ENCODE peak calls at places on chromosomes 2 and 18, in seven cellular contexts. One of them, this sample, is unnamed.

GRCh38 chr2:241216211-241216761 is 27.8 kb downstream of the ANO7 start:
- DNase-seq in heart left ventricle: no peak
- DNase-seq in thoracic aorta: no peak
- DNase-seq in right cardiac atrium: peak
- DNase-seq in pancreas: peak
- DNase-seq in lower leg skin: no peak
- DNase-seq in neural progenitor cell: peak
- DNase-seq in this sample: no peak

GRCh38 chr18:75130591-75131274 is 78.2 kb downstream of the PTGR3 start:
- DNase-seq in heart left ventricle: no peak
- DNase-seq in thoracic aorta: no peak
- DNase-seq in right cardiac atrium: no peak
- DNase-seq in pancreas: no peak
- DNase-seq in lower leg skin: peak
- DNase-seq in neural progenitor cell: peak
- DNase-seq in this sample: no peak

GRCh38 chr2:191947235-191947634 is 100.3 kb upstream of the CAVIN2 start:
- DNase-seq in heart left ventricle: no peak
- DNase-seq in thoracic aorta: no peak
- DNase-seq in right cardiac atrium: peak
- DNase-seq in pancreas: no peak
- DNase-seq in lower leg skin: no peak
- DNase-seq in neural progenitor cell: no peak
- DNase-seq in this sample: no peak

GRCh38 chr2:56483081-56483480 is 299.3 kb downstream of the CCDC85A start:
- DNase-seq in heart left ventricle: no peak
- DNase-seq in thoracic aorta: no peak
- DNase-seq in right cardiac atrium: no peak
- DNase-seq in pancreas: no peak
- DNase-seq in lower leg skin: no peak
- DNase-seq in neural progenitor cell: no peak
- DNase-seq in this sample: no peak

GRCh38 chr2:113755690-113756063 is 765 bp downstream of the SLC35F5 start:
- DNase-seq in heart left ventricle: no peak
- DNase-seq in thoracic aorta: no peak
- DNase-seq in right cardiac atrium: no peak
- DNase-seq in pancreas: no peak
- DNase-seq in lower leg skin: no peak
- DNase-seq in neural progenitor cell: peak
- DNase-seq in this sample: no peak

GRCh38 chr2:226644342-226644957 is 155.2 kb downstream of the IRS1 start:
- DNase-seq in heart left ventricle: peak
- DNase-seq in thoracic aorta: no peak
- DNase-seq in right cardiac atrium: peak
- DNase-seq in pancreas: no peak
- DNase-seq in lower leg skin: no peak
- DNase-seq in neural progenitor cell: no peak
- DNase-seq in this sample: no peak

GRCh38 chr18:67926929-67927864 is 410.7 kb upstream of the DSEL start:
- DNase-seq in heart left ventricle: no peak
- DNase-seq in thoracic aorta: no peak
- DNase-seq in right cardiac atrium: no peak
- DNase-seq in pancreas: no peak
- DNase-seq in lower leg skin: no peak
- DNase-seq in neural progenitor cell: no peak
- DNase-seq in this sample: no peak

GRCh38 chr2:129469389-129469788 is 510.1 kb upstream of the RAB6C start:
- DNase-seq in heart left ventricle: no peak
- DNase-seq in thoracic aorta: no peak
- DNase-seq in right cardiac atrium: no peak
- DNase-seq in pancreas: no peak
- DNase-seq in lower leg skin: no peak
- DNase-seq in neural progenitor cell: no peak
- DNase-seq in this sample: no peak

GRCh38 chr2:20449501-20450200 is 2.8 kb downstream of the RHOB start:
- DNase-seq in heart left ventricle: no peak
- DNase-seq in thoracic aorta: no peak
- DNase-seq in right cardiac atrium: no peak
- DNase-seq in pancreas: no peak
- DNase-seq in lower leg skin: no peak
- DNase-seq in neural progenitor cell: no peak
- DNase-seq in this sample: no peak

GRCh38 chr2:177900091-177900490 is 172.5 kb downstream of the PDE11A start:
- DNase-seq in heart left ventricle: no peak
- DNase-seq in thoracic aorta: no peak
- DNase-seq in right cardiac atrium: no peak
- DNase-seq in pancreas: no peak
- DNase-seq in lower leg skin: no peak
- DNase-seq in neural progenitor cell: no peak
- DNase-seq in this sample: peak

GRCh38 chr18:33573193-33573592 is 4.8 kb upstream of the ASXL3 start:
- DNase-seq in heart left ventricle: no peak
- DNase-seq in thoracic aorta: no peak
- DNase-seq in right cardiac atrium: no peak
- DNase-seq in pancreas: no peak
- DNase-seq in lower leg skin: no peak
- DNase-seq in neural progenitor cell: no peak
- DNase-seq in this sample: no peak
- H3K4me3 ChIP-seq in heart left ventricle: no peak
- H3K4me3 ChIP-seq in thoracic aorta: no peak
- H3K4me3 ChIP-seq in right cardiac atrium: no peak
- H3K4me3 ChIP-seq in pancreas: no peak
- H3K4me3 ChIP-seq in lower leg skin: no peak
- H3K4me3 ChIP-seq in neural progenitor cell: no peak
- H3K4me3 ChIP-seq in this sample: no peak

DNA sequence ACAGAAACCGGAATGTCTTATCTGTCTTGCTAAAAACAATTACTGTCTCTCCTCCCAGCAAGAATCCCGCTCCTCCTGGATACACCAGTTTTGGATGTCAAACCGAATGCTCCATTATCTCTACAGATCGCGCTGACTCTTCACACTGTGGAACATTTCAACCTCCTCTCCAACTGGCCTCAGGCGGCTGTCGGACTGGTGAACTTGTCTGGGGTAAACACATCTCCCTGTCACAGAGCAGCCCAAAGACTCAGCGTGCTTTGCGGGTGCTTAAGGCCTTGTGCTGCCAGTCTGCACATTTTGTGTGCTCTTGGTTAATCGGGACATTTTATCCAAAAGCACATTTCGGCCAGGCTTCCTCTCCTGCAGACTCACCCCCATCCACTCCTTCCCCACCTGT is 173.1 kb downstream of the ICOS start:
- DNase-seq in heart left ventricle: no peak
- DNase-seq in thoracic aorta: no peak
- DNase-seq in right cardiac atrium: peak
- DNase-seq in pancreas: no peak
- DNase-seq in lower leg skin: no peak
- DNase-seq in neural progenitor cell: no peak
- DNase-seq in this sample: no peak
- H3K4me3 ChIP-seq in heart left ventricle: no peak
- H3K4me3 ChIP-seq in thoracic aorta: no peak
- H3K4me3 ChIP-seq in right cardiac atrium: no peak
- H3K4me3 ChIP-seq in pancreas: no peak
- H3K4me3 ChIP-seq in lower leg skin: no peak
- H3K4me3 ChIP-seq in neural progenitor cell: no peak
- H3K4me3 ChIP-seq in this sample: no peak

GRCh38 chr2:68737717-68738116 is 3.1 kb downstream of the ARHGAP25 start:
- DNase-seq in heart left ventricle: no peak
- DNase-seq in thoracic aorta: no peak
- DNase-seq in right cardiac atrium: no peak
- DNase-seq in pancreas: no peak
- DNase-seq in lower leg skin: no peak
- DNase-seq in neural progenitor cell: no peak
- DNase-seq in this sample: no peak
- H3K4me3 ChIP-seq in heart left ventricle: no peak
- H3K4me3 ChIP-seq in thoracic aorta: peak
- H3K4me3 ChIP-seq in right cardiac atrium: no peak
- H3K4me3 ChIP-seq in pancreas: peak
- H3K4me3 ChIP-seq in lower leg skin: no peak
- H3K4me3 ChIP-seq in neural progenitor cell: no peak
- H3K4me3 ChIP-seq in this sample: no peak

GRCh38 chr18:11516988-11517630 is 92.3 kb upstream of the SLC35G4 start:
- DNase-seq in heart left ventricle: no peak
- DNase-seq in thoracic aorta: no peak
- DNase-seq in right cardiac atrium: peak
- DNase-seq in pancreas: no peak
- DNase-seq in lower leg skin: no peak
- DNase-seq in neural progenitor cell: no peak
- DNase-seq in this sample: no peak

GRCh38 chr18:11506871-11507270 is 102.5 kb upstream of the SLC35G4 start:
- DNase-seq in heart left ventricle: no peak
- DNase-seq in thoracic aorta: no peak
- DNase-seq in right cardiac atrium: no peak
- DNase-seq in pancreas: no peak
- DNase-seq in lower leg skin: no peak
- DNase-seq in neural progenitor cell: no peak
- DNase-seq in this sample: no peak

GRCh38 chr18:11514267-11514666 is 95.1 kb upstream of the SLC35G4 start:
- DNase-seq in heart left ventricle: no peak
- DNase-seq in thoracic aorta: no peak
- DNase-seq in right cardiac atrium: no peak
- DNase-seq in pancreas: no peak
- DNase-seq in lower leg skin: no peak
- DNase-seq in neural progenitor cell: no peak
- DNase-seq in this sample: no peak

GRCh38 chr18:11511434-11512095 is 97.8 kb upstream of the SLC35G4 start:
- DNase-seq in heart left ventricle: no peak
- DNase-seq in thoracic aorta: no peak
- DNase-seq in right cardiac atrium: no peak
- DNase-seq in pancreas: no peak
- DNase-seq in lower leg skin: no peak
- DNase-seq in neural progenitor cell: no peak
- DNase-seq in this sample: no peak

DNA sequence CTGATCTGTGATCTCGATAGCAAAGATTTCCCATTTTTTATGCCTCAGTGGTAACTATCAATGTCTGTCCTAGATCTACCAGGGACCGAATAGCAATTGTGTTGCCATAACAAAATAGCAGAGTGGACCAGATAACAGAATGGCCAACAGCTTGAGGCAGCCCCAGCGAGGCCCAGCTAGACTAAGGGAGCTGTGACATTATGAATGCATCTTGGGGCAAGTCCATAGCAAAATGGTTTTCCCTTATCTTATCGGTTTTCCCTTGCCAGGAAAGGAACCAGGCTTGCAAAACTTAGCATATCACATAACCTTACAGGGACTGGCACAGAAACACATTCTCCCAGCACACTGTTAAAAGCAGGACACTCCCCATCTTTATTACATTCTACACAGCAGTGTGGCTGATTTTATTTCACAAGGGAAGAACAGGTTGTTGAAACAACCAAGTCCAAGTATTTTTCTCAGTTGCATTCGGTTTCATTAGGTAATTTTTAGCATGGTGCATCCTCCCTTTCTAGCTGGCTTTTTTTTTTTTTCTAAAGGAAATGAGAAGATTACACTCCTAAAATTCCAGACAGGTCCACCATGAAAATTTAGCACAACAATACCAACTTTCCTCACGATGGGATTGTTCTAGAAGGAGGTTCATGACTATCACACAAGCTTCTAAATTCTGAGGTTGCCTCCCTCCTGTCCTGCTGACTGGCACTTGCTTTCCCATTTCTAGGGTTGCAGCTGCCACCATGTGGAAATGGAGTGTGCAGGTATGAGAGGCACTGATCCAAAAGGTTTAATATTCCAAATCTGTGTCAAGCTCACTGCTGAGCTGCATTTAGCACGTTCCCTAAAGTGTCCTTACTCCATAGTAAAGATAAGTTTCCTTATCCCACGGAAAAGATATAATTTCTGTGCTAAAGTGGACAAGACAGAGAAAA is 97.0 kb upstream of the SLC35G4 start:
- DNase-seq in heart left ventricle: no peak
- DNase-seq in thoracic aorta: no peak
- DNase-seq in right cardiac atrium: no peak
- DNase-seq in pancreas: no peak
- DNase-seq in lower leg skin: no peak
- DNase-seq in neural progenitor cell: peak
- DNase-seq in this sample: no peak
- H3K4me3 ChIP-seq in heart left ventricle: no peak
- H3K4me3 ChIP-seq in thoracic aorta: no peak
- H3K4me3 ChIP-seq in right cardiac atrium: no peak
- H3K4me3 ChIP-seq in pancreas: no peak
- H3K4me3 ChIP-seq in lower leg skin: no peak
- H3K4me3 ChIP-seq in neural progenitor cell: no peak
- H3K4me3 ChIP-seq in this sample: no peak

GRCh38 chr2:128304715-128305554 is 13.7 kb downstream of the HS6ST1 start:
- DNase-seq in heart left ventricle: peak
- DNase-seq in thoracic aorta: no peak
- DNase-seq in right cardiac atrium: peak
- DNase-seq in pancreas: peak
- DNase-seq in lower leg skin: peak
- DNase-seq in neural progenitor cell: peak
- DNase-seq in this sample: peak
- H3K4me3 ChIP-seq in heart left ventricle: no peak
- H3K4me3 ChIP-seq in thoracic aorta: no peak
- H3K4me3 ChIP-seq in right cardiac atrium: no peak
- H3K4me3 ChIP-seq in pancreas: no peak
- H3K4me3 ChIP-seq in lower leg skin: no peak
- H3K4me3 ChIP-seq in neural progenitor cell: no peak
- H3K4me3 ChIP-seq in this sample: no peak

DNA sequence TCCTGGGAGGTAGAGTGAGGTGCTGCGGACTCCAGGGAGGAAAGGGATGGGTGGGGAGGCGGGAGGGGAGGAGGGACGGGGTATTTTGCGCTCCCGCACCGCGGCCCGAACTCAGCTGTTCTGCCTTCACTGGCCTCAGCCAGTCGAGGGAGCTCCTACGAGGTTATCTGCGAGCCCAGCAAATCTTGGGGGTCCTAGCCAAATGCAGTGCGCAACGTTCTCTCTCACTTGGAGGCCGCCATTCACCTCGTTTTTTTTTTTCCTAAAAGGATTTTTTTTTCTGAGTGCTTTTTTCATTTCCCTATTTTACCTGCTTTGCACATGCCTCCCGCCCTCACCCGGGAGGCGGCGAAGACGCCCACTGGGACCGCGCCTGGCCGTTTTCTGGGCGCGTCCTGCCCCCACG is 864 bp upstream of the BCL2L11 start:
- DNase-seq in heart left ventricle: no peak
- DNase-seq in thoracic aorta: no peak
- DNase-seq in right cardiac atrium: no peak
- DNase-seq in pancreas: no peak
- DNase-seq in lower leg skin: no peak
- DNase-seq in neural progenitor cell: peak
- DNase-seq in this sample: no peak
- H3K4me3 ChIP-seq in heart left ventricle: peak
- H3K4me3 ChIP-seq in thoracic aorta: peak
- H3K4me3 ChIP-seq in right cardiac atrium: peak
- H3K4me3 ChIP-seq in pancreas: peak
- H3K4me3 ChIP-seq in lower leg skin: peak
- H3K4me3 ChIP-seq in neural progenitor cell: peak
- H3K4me3 ChIP-seq in this sample: peak

This sample was measured in PC-9.